ENCODE peak calls at places on chromosome 1, in nine cellular contexts. L is GM12878, V is brain microvascular endothelial cell, T is left lung, B is heart left ventricle, R is IMR-90, S is HAP-1, Y is left ventricle myocardium inferior, P is upper lobe of right lung. W is an unnamed sample.

GRCh38 chr1:187313115-187313514 is 484.4 kb downstream of the PLA2G4A start:
- DNase-seq in L (no peak), V (no peak), T (no peak), B (no peak), R (no peak), S (no peak), Y (no peak), P (no peak), W (no peak)

GRCh38 chr1:12284486-12284885 is 54.7 kb downstream of the VPS13D start:
- DNase-seq in L (no peak), V (no peak), T (no peak), B (no peak), R (no peak), S (no peak), Y (no peak), P (no peak), W (no peak)

GRCh38 chr1:107981277-107981676 is 16.3 kb upstream of the VAV3 start:
- DNase-seq in L (no peak), V (no peak), T (no peak), B (no peak), R (no peak), S (no peak), Y (no peak), P (no peak), W (no peak)

GRCh38 chr1:239803666-239804228 is 287.9 kb upstream of the FMN2 start:
- DNase-seq in L (no peak), V (no peak), T (no peak), B (no peak), R (no peak), S (peak; percentile 46), Y (no peak), P (no peak), W (no peak)

GRCh38 chr1:29960906-29961675 is 724.8 kb downstream of the PTPRU start:
- DNase-seq in L (no peak), V (no peak), T (no peak), B (no peak), R (no peak), S (no peak), Y (no peak), P (no peak), W (no peak)

GRCh38 chr1:109794319-109795132 is 30.8 kb upstream of the EPS8L3 start:
- DNase-seq in L (no peak), V (no peak), T (no peak), B (no peak), R (no peak), S (no peak), Y (no peak), P (no peak), W (no peak)

GRCh38 chr1:23613191-23614126 is 54.2 kb upstream of the ID3 start:
- DNase-seq in L (no peak), V (no peak), T (no peak), B (no peak), R (no peak), S (no peak), Y (no peak), P (no peak), W (no peak)

GRCh38 chr1:109535481-109535880 is 4.2 kb upstream of the GPR61 start:
- DNase-seq in L (no peak), V (no peak), T (no peak), B (no peak), R (no peak), S (no peak), Y (no peak), P (no peak), W (no peak)

GRCh38 chr1:27147842-27148518 is 6.9 kb downstream of the SLC9A1 start:
- DNase-seq in L (no peak), V (no peak), T (no peak), B (no peak), R (no peak), S (no peak), Y (no peak), P (no peak), W (no peak)

GRCh38 chr1:113534875-113535274 is 144.6 kb downstream of the MAGI3 start:
- DNase-seq in L (no peak), V (no peak), T (no peak), B (no peak), R (peak; percentile 23), S (no peak), Y (no peak), P (no peak), W (no peak)

GRCh38 chr1:73604739-73605138 is 593.2 kb downstream of the LRRIQ3 start:
- DNase-seq in L (no peak), V (no peak), T (no peak), B (no peak), R (no peak), S (no peak), Y (no peak), P (no peak), W (peak; percentile 5)

GRCh38 chr1:177281901-177282300 is 111.1 kb downstream of the BRINP2 start:
- DNase-seq in L (no peak), V (no peak), T (no peak), B (no peak), R (no peak), S (no peak), Y (no peak), P (no peak), W (no peak)

GRCh38 chr1:47024138-47024856 is 828 bp downstream of the CYP4X1 start:
- DNase-seq in L (no peak), V (no peak), T (no peak), B (no peak), R (no peak), S (no peak), Y (no peak), P (no peak), W (no peak)

GRCh38 chr1:117674521-117675400 is 68.9 kb downstream of the TENT5C start:
- DNase-seq in L (no peak), V (no peak), T (no peak), B (no peak), R (peak; percentile 28), S (no peak), Y (no peak), P (no peak), W (no peak)

GRCh38 chr1:95179205-95180001 is 54.6 kb upstream of the RWDD3 start:
- DNase-seq in L (no peak), V (no peak), T (no peak), B (no peak), R (no peak), S (no peak), Y (no peak), P (no peak), W (no peak)

DNA sequence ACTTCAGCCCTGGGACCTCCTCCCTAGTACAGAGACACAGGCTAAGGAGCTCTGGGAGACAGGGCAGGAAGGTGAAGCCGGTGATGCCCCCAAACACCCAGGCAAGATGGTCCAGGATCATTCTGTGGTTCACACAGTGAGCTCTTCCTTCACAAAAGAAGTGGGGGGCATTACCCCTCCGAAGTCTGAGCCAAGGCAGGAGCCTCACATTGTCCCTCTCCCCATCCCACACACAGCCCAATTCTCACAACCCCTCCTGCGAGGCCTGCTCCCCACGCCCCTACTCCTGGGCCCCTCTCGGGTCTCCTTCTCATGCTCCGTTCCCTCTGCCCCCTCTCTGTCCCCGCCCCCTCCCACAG is 10.7 kb downstream of the MEF2D start:
- DNase-seq in L (no peak), V (no peak), T (no peak), B (no peak), R (no peak), S (no peak), Y (no peak), P (no peak), W (no peak)
- H3K4me3 ChIP-seq in L (peak overlapping the region; percentile 73), V (no peak overlapping the region), T (no peak overlapping the region), B (peak overlapping the region; percentile 43), R (no peak overlapping the region), S (no peak overlapping the region), Y (peak overlapping the region; percentile 98), P (peak overlapping the region; percentile 4), W (no peak overlapping the region)

GRCh38 chr1:211371406-211372105 is 44.9 kb downstream of the TRAF5 start:
- DNase-seq in L (no peak), V (no peak), T (no peak), B (no peak), R (peak; percentile 65), S (no peak), Y (no peak), P (no peak), W (no peak)
- H3K4me3 ChIP-seq in L (no peak overlapping the region), V (no peak overlapping the region), T (no peak overlapping the region), B (no peak overlapping the region), R (no peak overlapping the region), S (no peak overlapping the region), Y (no peak overlapping the region), P (no peak overlapping the region), W (no peak overlapping the region)

GRCh38 chr1:54548389-54549044 is 489 bp downstream of the ACOT11 start:
- DNase-seq in L (no peak), V (no peak), T (no peak), B (peak; percentile 76), R (no peak), S (no peak), Y (no peak), P (peak; percentile 42), W (no peak)

GRCh38 chr1:54545916-54546635 is 2.0 kb upstream of the ACOT11 start:
- DNase-seq in L (no peak), V (no peak), T (no peak), B (no peak), R (no peak), S (no peak), Y (no peak), P (no peak), W (no peak)

GRCh38 chr1:54549181-54549924 is 1.3 kb downstream of the ACOT11 start:
- DNase-seq in L (no peak), V (no peak), T (no peak), B (peak; percentile 67), R (no peak), S (no peak), Y (peak; percentile 50), P (peak; percentile 31), W (no peak)

GRCh38 chr1:54546651-54547348 is 1.2 kb upstream of the ACOT11 start:
- DNase-seq in L (no peak), V (no peak), T (no peak), B (no peak), R (no peak), S (no peak), Y (no peak), P (no peak), W (no peak)

DNA sequence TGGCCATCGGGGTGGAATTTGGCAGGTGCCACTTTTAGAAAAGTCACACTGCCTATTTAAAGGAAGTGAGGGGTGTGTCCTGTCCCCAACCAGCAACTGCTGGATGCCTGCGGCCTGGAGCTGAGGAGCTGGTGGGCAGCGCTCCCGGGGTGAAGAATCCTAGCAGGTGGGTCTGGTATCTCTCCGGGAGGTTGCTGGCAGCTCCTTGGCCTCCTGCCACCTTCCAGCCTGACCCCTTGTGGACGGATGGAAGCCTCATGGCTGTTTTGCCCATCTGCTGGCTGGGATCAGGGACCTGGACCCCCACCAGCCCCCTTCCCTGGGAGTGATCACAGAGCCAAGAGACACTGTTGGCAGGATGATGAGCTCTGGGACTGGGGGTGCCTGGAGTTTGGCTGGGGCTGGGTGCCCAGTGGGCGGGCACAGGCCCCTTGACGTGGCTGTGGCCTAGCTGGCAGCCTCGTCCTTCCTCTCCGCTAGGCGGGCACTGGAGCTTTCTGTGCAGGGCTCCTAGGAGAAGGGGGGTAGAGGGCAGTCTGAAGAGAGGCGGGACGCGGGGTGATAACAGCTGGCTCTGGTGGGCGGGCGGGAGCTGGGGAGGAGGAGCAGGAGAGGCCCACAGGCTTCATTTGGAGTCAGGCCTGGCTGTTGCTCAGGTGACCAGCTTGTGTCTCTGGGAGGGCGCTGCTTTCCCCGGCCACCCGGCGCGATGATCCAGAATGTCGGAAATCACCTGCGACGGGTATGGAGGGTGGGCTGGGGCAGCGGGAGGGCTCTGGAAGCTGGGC is at the start of gene ACOT11:
- DNase-seq in L (no peak), V (no peak), T (peak; percentile 69), B (peak; percentile 96), R (peak; percentile 66), S (no peak), Y (peak; percentile 88), P (peak; percentile 82), W (no peak)
- H3K4me3 ChIP-seq in L (no peak within 1 kb of the TSS), V (no peak within 1 kb of the TSS), T (peak within 1 kb of the TSS; percentile 14), B (peak within 1 kb of the TSS; percentile 62), R (no peak within 1 kb of the TSS), S (no peak within 1 kb of the TSS), Y (peak within 1 kb of the TSS; percentile 70), P (peak within 1 kb of the TSS; percentile 25), W (peak within 1 kb of the TSS; percentile 46)

GRCh38 chr1:210250665-210250997 is 18.0 kb downstream of the SERTAD4 start:
- DNase-seq in L (no peak), V (no peak), T (peak; percentile 45), B (peak; percentile 49), R (no peak), S (peak; percentile 30), Y (no peak), P (no peak), W (no peak)
- H3K4me3 ChIP-seq in L (no peak overlapping the region), V (peak overlapping the region; percentile 12), T (no peak overlapping the region), B (peak overlapping the region; percentile 62), R (no peak overlapping the region), S (no peak overlapping the region), Y (peak overlapping the region; percentile 70), P (peak overlapping the region; percentile 51), W (no peak overlapping the region)